ENCODE peak calls at places on chromosomes 7 and 10, in nine cellular contexts. V, K, Z, C, D, F, N, S and A are unnamed samples.

GRCh38 chr10:33559105-33559504 is 224.6 kb upstream of the NRP1 start:
- DNase-seq in V (no peak), K (peak; percentile 89), Z (no peak), C (peak; percentile 92), D (no peak), F (no peak), N (no peak), S (peak; percentile 79), A (no peak)

GRCh38 chr7:19964198-19964597 is 190.8 kb upstream of the TMEM196 start:
- DNase-seq in V (no peak), K (peak; percentile 41), Z (no peak), C (peak; percentile 88), D (no peak), F (no peak), N (no peak), S (no peak), A (no peak)

GRCh38 chr7:72317335-72317734 is 94.8 kb downstream of the CALN1 start:
- DNase-seq in V (no peak), K (no peak), Z (no peak), C (no peak), D (no peak), F (no peak), N (no peak), S (no peak), A (no peak)

GRCh38 chr7:74587435-74588126 is 69.9 kb upstream of the GTF2I start:
- DNase-seq in V (peak; percentile 89), K (peak; percentile 88), Z (peak; percentile 81), C (peak; percentile 94), D (no peak), F (peak; percentile 84), N (peak; percentile 29), S (peak; percentile 89), A (no peak)

GRCh38 chr7:95718556-95719410 is 53.6 kb upstream of the DYNC1I1 start:
- DNase-seq in V (no peak), K (peak; percentile 45), Z (no peak), C (peak; percentile 37), D (no peak), F (no peak), N (no peak), S (peak; percentile 6), A (no peak)

GRCh38 chr10:63700935-63701263 is 179.7 kb downstream of the REEP3 start:
- DNase-seq in V (no peak), K (peak; percentile 84), Z (no peak), C (peak; percentile 75), D (no peak), F (no peak), N (no peak), S (peak; percentile 67), A (no peak)

GRCh38 chr10:91758303-91759146 is 39.7 kb upstream of the TNKS2 start:
- DNase-seq in V (no peak), K (peak; percentile 86), Z (no peak), C (peak; percentile 72), D (no peak), F (no peak), N (no peak), S (peak; percentile 75), A (no peak)

GRCh38 chr7:36747251-36747968 is 23.1 kb upstream of the AOAH start:
- DNase-seq in V (no peak), K (peak; percentile 59), Z (no peak), C (peak; percentile 3), D (no peak), F (no peak), N (no peak), S (peak; percentile 4), A (no peak)

GRCh38 chr7:152663101-152663740 is 12.7 kb downstream of the XRCC2 start:
- DNase-seq in V (no peak), K (no peak), Z (no peak), C (no peak), D (no peak), F (no peak), N (no peak), S (no peak), A (no peak)

DNA sequence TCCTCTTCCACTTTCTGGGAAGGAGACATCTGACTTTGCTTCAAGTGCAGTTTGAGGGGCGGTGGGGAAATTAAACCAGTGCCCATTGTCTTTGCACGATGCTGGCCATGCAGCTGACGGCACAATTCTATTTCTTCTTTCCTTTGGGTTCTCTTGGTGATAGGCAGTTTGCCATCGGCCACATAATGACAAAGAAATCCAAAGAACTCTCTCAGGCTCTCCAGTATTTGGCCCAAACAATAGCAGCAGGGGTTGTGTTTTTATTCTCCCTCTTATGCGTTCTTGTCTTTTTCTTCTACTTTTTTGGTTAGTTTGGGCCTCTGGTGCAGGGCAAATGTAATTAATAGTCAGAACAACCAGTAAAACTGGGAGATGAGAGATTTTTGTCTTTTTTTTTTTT is 147.0 kb downstream of the EMX2 start:
- DNase-seq in V (no peak), K (no peak), Z (no peak), C (no peak), D (no peak), F (no peak), N (no peak), S (no peak), A (no peak)
- H3K27me3 ChIP-seq in V (no peaks in the 10 kb centered on the region), K (no peaks in the 10 kb centered on the region), Z (no peaks in the 10 kb centered on the region), C (no peaks in the 10 kb centered on the region), D (no peaks in the 10 kb centered on the region), F (no peaks in the 10 kb centered on the region), N (peaks cover 2% of the 10 kb centered on the region), S (no peaks in the 10 kb centered on the region), A (no peaks in the 10 kb centered on the region)

GRCh38 chr10:38156416-38157269 is 62.5 kb downstream of the ZNF37A start:
- DNase-seq in V (no peak), K (no peak), Z (no peak), C (no peak), D (no peak), F (no peak), N (no peak), S (no peak), A (no peak)

GRCh38 chr10:38159007-38159406 is 64.9 kb downstream of the ZNF37A start:
- DNase-seq in V (no peak), K (no peak), Z (no peak), C (no peak), D (no peak), F (no peak), N (no peak), S (no peak), A (no peak)

GRCh38 chr10:38157270-38157685 is 63.1 kb downstream of the ZNF37A start:
- DNase-seq in V (no peak), K (no peak), Z (no peak), C (no peak), D (no peak), F (no peak), N (no peak), S (no peak), A (no peak)
- H3K9me3 ChIP-seq in V (no peaks in the 10 kb centered on the region), K (no peaks in the 10 kb centered on the region), Z (peaks cover 62% of the 10 kb centered on the region), C (no peaks in the 10 kb centered on the region), D (no peaks in the 10 kb centered on the region), F (peaks cover 22% of the 10 kb centered on the region), N (no peaks in the 10 kb centered on the region), S (peaks cover 8% of the 10 kb centered on the region), A (no peaks in the 10 kb centered on the region)

GRCh38 chr10:123766012-123766411 is 99.9 kb downstream of the GPR26 start:
- DNase-seq in V (peak; percentile 60), K (no peak), Z (no peak), C (no peak), D (no peak), F (no peak), N (no peak), S (no peak), A (no peak)
- H3K27me3 ChIP-seq in V (no peaks in the 10 kb centered on the region), K (no peaks in the 10 kb centered on the region), Z (no peaks in the 10 kb centered on the region), C (no peaks in the 10 kb centered on the region), D (no peaks in the 10 kb centered on the region), F (peaks cover 13% of the 10 kb centered on the region), N (peaks cover 9% of the 10 kb centered on the region), S (no peaks in the 10 kb centered on the region), A (no peaks in the 10 kb centered on the region)

GRCh38 chr7:5065107-5065407 is 19.4 kb downstream of the RBAK start:
- DNase-seq in V (no peak), K (no peak), Z (no peak), C (no peak), D (no peak), F (no peak), N (no peak), S (no peak), A (no peak)

GRCh38 chr7:5064391-5065106 is 18.9 kb downstream of the RBAK start:
- DNase-seq in V (no peak), K (peak; percentile 39), Z (no peak), C (peak; percentile 35), D (no peak), F (no peak), N (no peak), S (no peak), A (no peak)

DNA sequence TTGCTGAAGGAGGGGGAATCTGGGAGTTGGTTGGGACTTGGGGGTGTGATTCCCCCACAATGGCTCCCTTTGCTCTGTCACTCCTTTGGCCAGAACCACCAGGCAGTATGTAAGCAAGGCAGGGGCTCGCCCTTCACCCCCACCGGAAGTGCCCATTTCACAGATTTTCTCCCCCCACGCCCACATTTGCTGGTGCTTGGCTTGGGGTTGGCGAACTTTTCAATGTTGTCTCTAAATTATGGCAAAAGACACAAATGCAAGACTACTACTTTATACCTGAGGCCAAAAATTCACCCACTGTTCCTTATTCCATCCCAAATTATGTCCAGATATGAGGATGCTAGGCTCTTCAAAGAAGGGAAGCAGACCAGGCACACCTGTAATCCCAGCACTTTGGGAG is 24.5 kb downstream of the RBAK start:
- DNase-seq in V (no peak), K (no peak), Z (no peak), C (no peak), D (no peak), F (no peak), N (no peak), S (no peak), A (no peak)
- H3K9me3 ChIP-seq in V (peaks cover 3% of the 10 kb centered on the region), K (peaks cover 3% of the 10 kb centered on the region), Z (peaks cover 32% of the 10 kb centered on the region), C (peaks cover 21% of the 10 kb centered on the region), D (peaks cover 36% of the 10 kb centered on the region), F (peaks cover 34% of the 10 kb centered on the region), N (no peaks in the 10 kb centered on the region), S (peaks cover 43% of the 10 kb centered on the region), A (peaks cover 38% of the 10 kb centered on the region)

GRCh38 chr7:50954245-50954644 is 171.5 kb upstream of the GRB10 start:
- DNase-seq in V (no peak), K (no peak), Z (no peak), C (no peak), D (no peak), F (no peak), N (no peak), S (no peak), A (no peak)
- H3K27me3 ChIP-seq in V (no peaks in the 10 kb centered on the region), K (no peaks in the 10 kb centered on the region), Z (peaks cover 38% of the 10 kb centered on the region), C (peaks cover 19% of the 10 kb centered on the region), D (no peaks in the 10 kb centered on the region), F (no peaks in the 10 kb centered on the region), N (no peaks in the 10 kb centered on the region), S (peaks cover 4% of the 10 kb centered on the region), A (no peaks in the 10 kb centered on the region)

DNA sequence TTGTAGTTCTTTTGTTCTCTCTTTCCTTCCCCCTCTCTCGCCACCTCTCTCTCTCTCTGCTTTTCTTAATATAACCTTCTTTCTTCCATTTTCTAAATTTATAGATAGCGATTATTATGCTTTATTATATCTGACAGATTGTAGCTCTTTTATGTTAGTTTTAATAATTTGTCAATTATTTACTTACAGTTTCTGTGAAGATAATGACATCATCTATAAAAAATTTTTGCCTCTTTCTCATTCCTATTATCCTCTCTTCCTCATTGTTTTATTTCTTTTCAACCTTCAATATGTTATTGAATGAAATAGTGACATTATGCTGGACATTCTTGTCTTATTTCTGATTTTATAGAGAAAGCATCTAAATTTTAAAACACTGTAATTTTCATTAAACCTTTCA is 469.6 kb upstream of the NRG3 start:
- DNase-seq in V (no peak), K (no peak), Z (no peak), C (no peak), D (no peak), F (no peak), N (no peak), S (no peak), A (no peak)
- H3K9me3 ChIP-seq in V (no peaks in the 10 kb centered on the region), K (no peaks in the 10 kb centered on the region), Z (no peaks in the 10 kb centered on the region), C (no peaks in the 10 kb centered on the region), D (no peaks in the 10 kb centered on the region), F (no peaks in the 10 kb centered on the region), N (no peaks in the 10 kb centered on the region), S (no peaks in the 10 kb centered on the region), A (no peaks in the 10 kb centered on the region)